ENCODE peak calls at places on chromosomes 1 and 21, in eight cellular contexts. One of them, this sample, is unnamed.

GRCh38 chr1:47753808-47754207 is 243.4 kb downstream of the TRABD2B start:
- DNase-seq in kidney epithelial cell: no peak
- DNase-seq in nephron progenitor cell: no peak
- DNase-seq in foreskin fibroblast: no peak
- DNase-seq in AG04449: no peak
- DNase-seq in upper lobe of right lung: no peak
- DNase-seq in RWPE2: no peak
- DNase-seq in Panc1: no peak
- DNase-seq in this sample: no peak

GRCh38 chr1:112172294-112172882 is 182.9 kb upstream of the KCND3 start:
- DNase-seq in kidney epithelial cell: peak
- DNase-seq in nephron progenitor cell: peak
- DNase-seq in foreskin fibroblast: peak
- DNase-seq in AG04449: no peak
- DNase-seq in upper lobe of right lung: no peak
- DNase-seq in RWPE2: no peak
- DNase-seq in Panc1: no peak
- DNase-seq in this sample: no peak

GRCh38 chr1:29803486-29803885 is 567.2 kb downstream of the PTPRU start:
- DNase-seq in kidney epithelial cell: no peak
- DNase-seq in nephron progenitor cell: no peak
- DNase-seq in foreskin fibroblast: no peak
- DNase-seq in AG04449: no peak
- DNase-seq in upper lobe of right lung: no peak
- DNase-seq in RWPE2: no peak
- DNase-seq in Panc1: no peak
- DNase-seq in this sample: peak

GRCh38 chr1:239543873-239544272 is 157.5 kb downstream of the CHRM3 start:
- DNase-seq in kidney epithelial cell: no peak
- DNase-seq in nephron progenitor cell: no peak
- DNase-seq in foreskin fibroblast: no peak
- DNase-seq in AG04449: no peak
- DNase-seq in upper lobe of right lung: no peak
- DNase-seq in RWPE2: no peak
- DNase-seq in Panc1: no peak
- DNase-seq in this sample: no peak

GRCh38 chr1:170664828-170665617 is 1.1 kb downstream of the PRRX1 start:
- DNase-seq in kidney epithelial cell: no peak
- DNase-seq in nephron progenitor cell: peak
- DNase-seq in foreskin fibroblast: peak
- DNase-seq in AG04449: no peak
- DNase-seq in upper lobe of right lung: no peak
- DNase-seq in RWPE2: no peak
- DNase-seq in Panc1: no peak
- DNase-seq in this sample: peak

GRCh38 chr1:67945733-67946374 is 104.6 kb downstream of the DIRAS3 start:
- DNase-seq in kidney epithelial cell: no peak
- DNase-seq in nephron progenitor cell: peak
- DNase-seq in foreskin fibroblast: no peak
- DNase-seq in AG04449: no peak
- DNase-seq in upper lobe of right lung: no peak
- DNase-seq in RWPE2: no peak
- DNase-seq in Panc1: no peak
- DNase-seq in this sample: no peak

GRCh38 chr1:217482356-217483102 is 148.4 kb downstream of the GPATCH2 start:
- DNase-seq in kidney epithelial cell: peak
- DNase-seq in nephron progenitor cell: no peak
- DNase-seq in foreskin fibroblast: peak
- DNase-seq in AG04449: peak
- DNase-seq in upper lobe of right lung: no peak
- DNase-seq in RWPE2: no peak
- DNase-seq in Panc1: no peak
- DNase-seq in this sample: no peak

GRCh38 chr1:16162163-16162822 is 6.4 kb upstream of the EPHA2 start:
- DNase-seq in kidney epithelial cell: no peak
- DNase-seq in nephron progenitor cell: peak
- DNase-seq in foreskin fibroblast: no peak
- DNase-seq in AG04449: no peak
- DNase-seq in upper lobe of right lung: no peak
- DNase-seq in RWPE2: no peak
- DNase-seq in Panc1: no peak
- DNase-seq in this sample: no peak

GRCh38 chr1:234963904-234964702 is 164.5 kb downstream of the TOMM20 start:
- DNase-seq in kidney epithelial cell: no peak
- DNase-seq in nephron progenitor cell: no peak
- DNase-seq in foreskin fibroblast: no peak
- DNase-seq in AG04449: no peak
- DNase-seq in upper lobe of right lung: no peak
- DNase-seq in RWPE2: no peak
- DNase-seq in Panc1: no peak
- DNase-seq in this sample: no peak

GRCh38 chr21:26835027-26835713 is 10.0 kb downstream of the ADAMTS1 start:
- DNase-seq in kidney epithelial cell: no peak
- DNase-seq in nephron progenitor cell: no peak
- DNase-seq in foreskin fibroblast: peak
- DNase-seq in AG04449: peak
- DNase-seq in upper lobe of right lung: no peak
- DNase-seq in RWPE2: no peak
- DNase-seq in Panc1: no peak
- DNase-seq in this sample: no peak

GRCh38 chr1:207959141-207959825 is 48.4 kb upstream of the CD34 start:
- DNase-seq in kidney epithelial cell: no peak
- DNase-seq in nephron progenitor cell: peak
- DNase-seq in foreskin fibroblast: peak
- DNase-seq in AG04449: no peak
- DNase-seq in upper lobe of right lung: peak
- DNase-seq in RWPE2: no peak
- DNase-seq in Panc1: no peak
- DNase-seq in this sample: no peak

GRCh38 chr1:85116856-85117255 is 68.6 kb upstream of the MCOLN3 start:
- DNase-seq in kidney epithelial cell: no peak
- DNase-seq in nephron progenitor cell: no peak
- DNase-seq in foreskin fibroblast: no peak
- DNase-seq in AG04449: no peak
- DNase-seq in upper lobe of right lung: no peak
- DNase-seq in RWPE2: no peak
- DNase-seq in Panc1: no peak
- DNase-seq in this sample: no peak

GRCh38 chr1:36008546-36009197 is 75.2 kb upstream of the TEKT2 start:
- DNase-seq in kidney epithelial cell: peak
- DNase-seq in nephron progenitor cell: no peak
- DNase-seq in foreskin fibroblast: peak
- DNase-seq in AG04449: no peak
- DNase-seq in upper lobe of right lung: no peak
- DNase-seq in RWPE2: no peak
- DNase-seq in Panc1: peak
- DNase-seq in this sample: no peak

GRCh38 chr1:52672946-52673345 is 25.2 kb downstream of the COA7 start:
- DNase-seq in kidney epithelial cell: no peak
- DNase-seq in nephron progenitor cell: no peak
- DNase-seq in foreskin fibroblast: no peak
- DNase-seq in AG04449: no peak
- DNase-seq in upper lobe of right lung: no peak
- DNase-seq in RWPE2: no peak
- DNase-seq in Panc1: no peak
- DNase-seq in this sample: no peak

GRCh38 chr1:231806623-231807470 is 180.3 kb downstream of the DISC1 start:
- DNase-seq in kidney epithelial cell: no peak
- DNase-seq in nephron progenitor cell: peak
- DNase-seq in foreskin fibroblast: no peak
- DNase-seq in AG04449: no peak
- DNase-seq in upper lobe of right lung: peak
- DNase-seq in RWPE2: no peak
- DNase-seq in Panc1: no peak
- DNase-seq in this sample: no peak

GRCh38 chr1:154747380-154747779 is 122.7 kb downstream of the KCNN3 start:
- DNase-seq in kidney epithelial cell: no peak
- DNase-seq in nephron progenitor cell: no peak
- DNase-seq in foreskin fibroblast: no peak
- DNase-seq in AG04449: no peak
- DNase-seq in upper lobe of right lung: no peak
- DNase-seq in RWPE2: no peak
- DNase-seq in Panc1: no peak
- DNase-seq in this sample: no peak

GRCh38 chr1:99645699-99646531 is at the start of gene PALMD:
- DNase-seq in kidney epithelial cell: no peak
- DNase-seq in nephron progenitor cell: peak
- DNase-seq in foreskin fibroblast: no peak
- DNase-seq in AG04449: no peak
- DNase-seq in upper lobe of right lung: peak
- DNase-seq in RWPE2: peak
- DNase-seq in Panc1: no peak
- DNase-seq in this sample: no peak

GRCh38 chr1:151858030-151858746 is 4.7 kb upstream of the THEM5 start:
- DNase-seq in kidney epithelial cell: no peak
- DNase-seq in nephron progenitor cell: no peak
- DNase-seq in foreskin fibroblast: no peak
- DNase-seq in AG04449: no peak
- DNase-seq in upper lobe of right lung: no peak
- DNase-seq in RWPE2: no peak
- DNase-seq in Panc1: no peak
- DNase-seq in this sample: no peak

GRCh38 chr1:9844106-9844505 is 20.3 kb upstream of the CLSTN1 start:
- DNase-seq in kidney epithelial cell: no peak
- DNase-seq in nephron progenitor cell: no peak
- DNase-seq in foreskin fibroblast: no peak
- DNase-seq in AG04449: no peak
- DNase-seq in upper lobe of right lung: no peak
- DNase-seq in RWPE2: peak
- DNase-seq in Panc1: no peak
- DNase-seq in this sample: peak

GRCh38 chr1:116982319-116983004 is 19.1 kb upstream of the CD101 start:
- DNase-seq in kidney epithelial cell: no peak
- DNase-seq in nephron progenitor cell: no peak
- DNase-seq in foreskin fibroblast: no peak
- DNase-seq in AG04449: no peak
- DNase-seq in upper lobe of right lung: no peak
- DNase-seq in RWPE2: no peak
- DNase-seq in Panc1: no peak
- DNase-seq in this sample: no peak
- TF ChIP-seq CTCF in kidney epithelial cell: no peak
- TF ChIP-seq CTCF in nephron progenitor cell: no peak
- TF ChIP-seq CTCF in foreskin fibroblast: no peak
- TF ChIP-seq CTCF in AG04449: no peak
- TF ChIP-seq CTCF in upper lobe of right lung: no peak
- TF ChIP-seq CTCF in RWPE2: no peak
- TF ChIP-seq CTCF in Panc1: no peak
- TF ChIP-seq CTCF in this sample: no peak

GRCh38 chr1:41861509-41862410 is 57.0 kb downstream of the HIVEP3 start:
- DNase-seq in kidney epithelial cell: no peak
- DNase-seq in nephron progenitor cell: no peak
- DNase-seq in foreskin fibroblast: no peak
- DNase-seq in AG04449: no peak
- DNase-seq in upper lobe of right lung: no peak
- DNase-seq in RWPE2: no peak
- DNase-seq in Panc1: no peak
- DNase-seq in this sample: no peak

GRCh38 chr1:41863683-41864082 is 55.0 kb downstream of the HIVEP3 start:
- DNase-seq in kidney epithelial cell: no peak
- DNase-seq in nephron progenitor cell: no peak
- DNase-seq in foreskin fibroblast: no peak
- DNase-seq in AG04449: no peak
- DNase-seq in upper lobe of right lung: no peak
- DNase-seq in RWPE2: no peak
- DNase-seq in Panc1: no peak
- DNase-seq in this sample: no peak

GRCh38 chr1:41860771-41861170 is 58.0 kb downstream of the HIVEP3 start:
- DNase-seq in kidney epithelial cell: no peak
- DNase-seq in nephron progenitor cell: no peak
- DNase-seq in foreskin fibroblast: no peak
- DNase-seq in AG04449: no peak
- DNase-seq in upper lobe of right lung: no peak
- DNase-seq in RWPE2: no peak
- DNase-seq in Panc1: no peak
- DNase-seq in this sample: no peak

GRCh38 chr1:41864471-41865040 is 54.2 kb downstream of the HIVEP3 start:
- DNase-seq in kidney epithelial cell: no peak
- DNase-seq in nephron progenitor cell: peak
- DNase-seq in foreskin fibroblast: no peak
- DNase-seq in AG04449: no peak
- DNase-seq in upper lobe of right lung: no peak
- DNase-seq in RWPE2: no peak
- DNase-seq in Panc1: no peak
- DNase-seq in this sample: no peak

GRCh38 chr1:41862411-41863221 is 56.1 kb downstream of the HIVEP3 start:
- DNase-seq in kidney epithelial cell: peak
- DNase-seq in nephron progenitor cell: no peak
- DNase-seq in foreskin fibroblast: peak
- DNase-seq in AG04449: peak
- DNase-seq in upper lobe of right lung: no peak
- DNase-seq in RWPE2: no peak
- DNase-seq in Panc1: peak
- DNase-seq in this sample: no peak
- TF ChIP-seq CTCF in kidney epithelial cell: no peak
- TF ChIP-seq CTCF in nephron progenitor cell: no peak
- TF ChIP-seq CTCF in foreskin fibroblast: no peak
- TF ChIP-seq CTCF in AG04449: no peak
- TF ChIP-seq CTCF in upper lobe of right lung: no peak
- TF ChIP-seq CTCF in RWPE2: no peak
- TF ChIP-seq CTCF in Panc1: no peak
- TF ChIP-seq CTCF in this sample: no peak

DNA sequence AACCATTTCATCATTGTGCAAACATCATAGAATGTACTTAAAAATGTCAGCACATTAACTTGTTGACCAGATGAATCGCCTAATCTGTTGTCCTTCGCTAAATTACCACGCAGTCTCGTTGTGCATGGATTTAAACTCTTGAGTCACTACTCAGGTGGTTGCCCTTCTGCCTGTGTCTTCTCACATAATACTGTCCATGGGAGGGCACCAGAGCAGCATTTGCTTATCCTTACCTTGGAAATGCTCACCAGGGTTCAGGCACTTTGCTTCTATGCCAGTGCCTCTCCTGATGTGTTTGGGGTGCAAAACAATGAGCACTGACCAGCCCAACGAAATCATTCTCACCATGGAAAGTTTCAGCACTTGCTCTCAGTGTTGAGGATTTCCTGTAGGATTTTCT is 559.9 kb downstream of the RWDD3 start:
- DNase-seq in kidney epithelial cell: no peak
- DNase-seq in nephron progenitor cell: peak
- DNase-seq in foreskin fibroblast: no peak
- DNase-seq in AG04449: no peak
- DNase-seq in upper lobe of right lung: no peak
- DNase-seq in RWPE2: no peak
- DNase-seq in Panc1: no peak
- DNase-seq in this sample: no peak
- TF ChIP-seq CTCF in kidney epithelial cell: no peak
- TF ChIP-seq CTCF in nephron progenitor cell: no peak
- TF ChIP-seq CTCF in foreskin fibroblast: no peak
- TF ChIP-seq CTCF in AG04449: no peak
- TF ChIP-seq CTCF in upper lobe of right lung: no peak
- TF ChIP-seq CTCF in RWPE2: peak
- TF ChIP-seq CTCF in Panc1: peak
- TF ChIP-seq CTCF in this sample: peak

DNA sequence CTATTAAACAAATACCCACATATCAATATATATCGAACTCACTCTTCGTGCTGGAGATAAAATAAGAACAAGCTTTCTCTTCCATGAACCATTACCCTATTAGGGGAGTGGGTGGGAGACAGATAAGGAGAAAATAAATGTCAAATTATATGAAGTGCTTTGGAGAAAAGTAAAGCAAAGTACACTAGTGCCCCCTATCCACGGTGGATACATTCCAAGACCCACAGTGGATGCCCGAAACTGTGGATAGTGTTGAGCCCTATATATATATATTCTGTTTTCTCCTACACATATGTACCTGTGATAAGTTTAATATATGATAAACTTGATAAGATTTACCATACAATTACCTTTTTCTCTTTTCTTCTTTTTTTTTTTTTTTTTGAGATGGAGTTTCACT is 54.6 kb downstream of the FH start:
- DNase-seq in kidney epithelial cell: no peak
- DNase-seq in nephron progenitor cell: no peak
- DNase-seq in foreskin fibroblast: no peak
- DNase-seq in AG04449: no peak
- DNase-seq in upper lobe of right lung: no peak
- DNase-seq in RWPE2: no peak
- DNase-seq in Panc1: no peak
- DNase-seq in this sample: no peak
- TF ChIP-seq CTCF in kidney epithelial cell: no peak
- TF ChIP-seq CTCF in nephron progenitor cell: no peak
- TF ChIP-seq CTCF in foreskin fibroblast: no peak
- TF ChIP-seq CTCF in AG04449: no peak
- TF ChIP-seq CTCF in upper lobe of right lung: no peak
- TF ChIP-seq CTCF in RWPE2: no peak
- TF ChIP-seq CTCF in Panc1: no peak
- TF ChIP-seq CTCF in this sample: peak